ENCODE peak calls at places on chromosomes 5 and 9, in five cellular contexts. G, S, D, N and U are unnamed samples.
A peak's percentile ranks its signal among the peaks of the same experiment; 100 is the strongest.

GRCh38 chr5:127031147-127031862 is 947 bp upstream of the MARCHF3 start:
- DNase-seq in N (no peak), G (no peak), S (no peak), D (no peak), U (no peak)

GRCh38 chr5:43631182-43631910 is 28.4 kb downstream of the NNT start:
- DNase-seq in N (peak; percentile 85), G (peak; percentile 86), D (peak; percentile 76), S (peak; percentile 60), U (peak; percentile 94)

GRCh38 chr9:89317282-89317681 is 1.0 kb upstream of the SECISBP2 start:
- DNase-seq in G (no peak), D (no peak), N (no peak), S (no peak), U (peak; percentile 26)

GRCh38 chr5:150291388-150292385 is 2.1 kb upstream of the CAMK2A start:
- DNase-seq in D (no peak), G (no peak), N (no peak), S (no peak), U (no peak)

GRCh38 chr5:148382961-148383360 is 797 bp upstream of the FBXO38 start:
- DNase-seq in S (no peak), D (no peak), G (no peak), N (no peak), U (peak; percentile 59)

GRCh38 chr5:1000329-1000728 is 8.3 kb upstream of the NKD2 start:
- DNase-seq in S (no peak), G (no peak), D (no peak), N (no peak), U (no peak)

GRCh38 chr9:96163712-96164111 is 138.3 kb downstream of the HSD17B3 start:
- DNase-seq in G (no peak), D (no peak), N (no peak), S (no peak), U (no peak)

GRCh38 chr9:36126016-36126786 is 10.3 kb upstream of the GLIPR2 start:
- DNase-seq in N (no peak), G (no peak), S (no peak), D (no peak), U (no peak)

GRCh38 chr5:1204693-1205242 is 3.4 kb downstream of the SLC6A19 start:
- DNase-seq in G (peak; percentile 31), N (peak; percentile 5), S (no peak), D (no peak), U (peak; percentile 6)

GRCh38 chr5:18797241-18797640 is 1163.0 kb downstream of the TAF11L14 start:
- DNase-seq in D (no peak), G (no peak), N (no peak), S (no peak), U (no peak)

GRCh38 chr9:86942352-86943222 is 4.7 kb downstream of the GAS1 start:
- DNase-seq in N (no peak), S (no peak), D (no peak), G (peak; percentile 16), U (no peak)

GRCh38 chr9:93081931-93082330 is 14.1 kb upstream of the CARD19 start:
- DNase-seq in N (peak; percentile 91), D (no peak), G (peak; percentile 82), S (peak; percentile 63), U (no peak)

GRCh38 chr5:2757563-2758311 is 6.3 kb upstream of the IRX2 start:
- DNase-seq in G (peak; percentile 35), N (peak; percentile 80), D (no peak), S (no peak), U (no peak)

GRCh38 chr5:170745481-170746061 is 38.0 kb upstream of the GABRP start:
- DNase-seq in N (peak; percentile 25), D (no peak), S (no peak), G (peak; percentile 4), U (peak; percentile 33)

GRCh38 chr5:57082441-57083067 is 91.3 kb upstream of the GPBP1 start:
- DNase-seq in G (peak; percentile 36), S (no peak), D (no peak), N (peak; percentile 5), U (no peak)

GRCh38 chr9:121253821-121254471 is 14.0 kb upstream of the GSN start:
- DNase-seq in S (no peak), N (no peak), G (no peak), D (no peak), U (no peak)

GRCh38 chr5:135605221-135605620 is 26.4 kb upstream of the CXCL14 start:
- DNase-seq in G (no peak), D (no peak), N (no peak), S (no peak), U (no peak)

GRCh38 chr9:80540387-80540786 is 968.6 kb downstream of the TLE4 start:
- DNase-seq in G (no peak), D (no peak), N (no peak), S (no peak), U (no peak)

GRCh38 chr5:366541-367357 is 45.2 kb downstream of the AHRR start:
- DNase-seq in N (no peak), D (no peak), G (no peak), S (no peak), U (no peak)

GRCh38 chr5:132259061-132259851 is 1.8 kb downstream of the PDLIM4 start:
- DNase-seq in D (no peak), N (peak; percentile 93), S (peak; percentile 74), G (peak; percentile 93), U (no peak)

GRCh38 chr9:93244101-93244500 is 60.2 kb downstream of the WNK2 start:
- DNase-seq in N (no peak), S (no peak), D (no peak), G (no peak), U (no peak)

GRCh38 chr9:109320338-109320733 is 523 bp downstream of the EPB41L4B start:
- DNase-seq in N (no peak), S (no peak), D (no peak), G (no peak), U (no peak)

GRCh38 chr5:133450311-133450710 is 162.0 kb downstream of the FSTL4 start:
- DNase-seq in N (no peak), D (no peak), S (no peak), G (no peak), U (no peak)

GRCh38 chr9:19133549-19134345 is 6.5 kb upstream of the PLIN2 start:
- DNase-seq in G (no peak), N (no peak), D (no peak), S (no peak), U (no peak)

GRCh38 chr5:73944581-73944980 is 318.6 kb downstream of the ARHGEF28 start:
- DNase-seq in G (no peak), N (no peak), S (no peak), D (no peak), U (no peak)

GRCh38 chr5:37812365-37812764 is 27.5 kb downstream of the GDNF start:
- DNase-seq in D (no peak), G (no peak), N (peak; percentile 61), S (no peak), U (no peak)